ENCODE peak calls at places on chromosomes 13 and 19, in five cellular contexts. X is hepatic stellate cell, M is cardiac fibroblast, L is nucleus accumbens, S is ELF-1. W is an unnamed sample.

GRCh38 chr13:110616103-110617101 is 1.1 kb downstream of the NAXD start:
- DNase-seq in X (peak), M (peak), L (no peak), S (peak), W (peak)

GRCh38 chr13:34108396-34108795 is 290.4 kb downstream of the RFC3 start:
- DNase-seq in X (no peak), M (no peak), L (no peak), S (no peak), W (peak)

GRCh38 chr13:19818223-19818842 is 35.6 kb upstream of the PSPC1 start:
- DNase-seq in X (no peak), M (peak), L (no peak), S (peak), W (peak)

GRCh38 chr13:65789815-65790214 is 1440.3 kb downstream of the PCDH9 start:
- DNase-seq in X (peak), M (peak), L (no peak), S (no peak), W (no peak)

GRCh38 chr13:74061939-74062595 is 72.1 kb downstream of the KLF12 start:
- DNase-seq in X (no peak), M (peak), L (no peak), S (no peak), W (peak)

GRCh38 chr13:110387451-110388140 is 80.5 kb downstream of the COL4A2 start:
- DNase-seq in X (peak), M (peak), L (no peak), S (peak), W (peak)

GRCh38 chr13:45989607-45990006 is 62.9 kb downstream of the ZC3H13 start:
- DNase-seq in X (peak), M (peak), L (no peak), S (no peak), W (peak)

GRCh38 chr19:48190288-48191284 is 20.1 kb downstream of the ZSWIM9 start:
- DNase-seq in X (no peak), M (peak), L (peak), S (peak), W (peak)

GRCh38 chr13:99721606-99722384 is 220.5 kb downstream of the TM9SF2 start:
- DNase-seq in X (no peak), M (no peak), L (no peak), S (peak), W (peak)

GRCh38 chr19:3407556-3408516 is 41.5 kb downstream of the NFIC start:
- DNase-seq in X (no peak), M (peak), L (peak), S (no peak), W (peak)

GRCh38 chr13:107860284-107860683 is 355.1 kb downstream of the LIG4 start:
- DNase-seq in X (no peak), M (no peak), L (no peak), S (no peak), W (no peak)

GRCh38 chr13:76638160-76638559 is 248.0 kb downstream of the KCTD12 start:
- DNase-seq in X (no peak), M (peak), L (no peak), S (no peak), W (no peak)

GRCh38 chr19:33796164-33797100 is at the start of gene KCTD15:
- DNase-seq in X (peak), M (peak), L (no peak), S (peak), W (no peak)

GRCh38 chr19:8088752-8089663 is 36.4 kb downstream of the CCL25 start:
- DNase-seq in X (no peak), M (no peak), L (no peak), S (no peak), W (no peak)

GRCh38 chr19:6862673-6863078 is 24.7 kb upstream of the ADGRE1 start:
- DNase-seq in X (peak), M (peak), L (peak), S (peak), W (peak)

GRCh38 chr13:99436686-99437416 is 64.4 kb upstream of the TM9SF2 start:
- DNase-seq in X (peak), M (peak), L (peak), S (peak), W (peak)

GRCh38 chr19:38868551-38868950 is 9.5 kb downstream of the RINL start:
- DNase-seq in X (no peak), M (no peak), L (no peak), S (peak), W (no peak)

GRCh38 chr13:98405690-98406344 is 171.1 kb downstream of the STK24 start:
- DNase-seq in X (no peak), M (no peak), L (no peak), S (no peak), W (no peak)

GRCh38 chr13:73803997-73804396 is 330.2 kb downstream of the KLF12 start:
- DNase-seq in X (no peak), M (peak), L (no peak), S (no peak), W (peak)

GRCh38 chr19:49718511-49718910 is 27.6 kb downstream of the CPT1C start:
- DNase-seq in X (peak), M (peak), L (no peak), S (no peak), W (peak)

GRCh38 chr13:30143671-30144400 is 163.5 kb downstream of the KATNAL1 start:
- DNase-seq in X (peak), M (peak), L (no peak), S (no peak), W (peak)

GRCh38 chr13:49346460-49346859 is 97.4 kb downstream of the CAB39L start:
- DNase-seq in X (no peak), M (no peak), L (no peak), S (no peak), W (no peak)

GRCh38 chr19:17654993-17655392 is 33.2 kb downstream of the UNC13A start:
- DNase-seq in X (no peak), M (no peak), L (no peak), S (no peak), W (no peak)

GRCh38 chr13:113732176-113732960 is 26.7 kb upstream of the TMEM255B start:
- DNase-seq in X (no peak), M (no peak), L (no peak), S (no peak), W (no peak)

GRCh38 chr19:31354316-31354715 is 5.1 kb upstream of the TSHZ3 start:
- DNase-seq in X (no peak), M (no peak), L (no peak), S (peak), W (no peak)

GRCh38 chr19:44701228-44701627 is 2.3 kb downstream of the CEACAM16 start:
- DNase-seq in X (no peak), M (no peak), L (no peak), S (no peak), W (no peak)

GRCh38 chr19:4664642-4665041 is 5.5 kb downstream of the MYDGF start:
- DNase-seq in X (no peak), M (no peak), L (no peak), S (no peak), W (no peak)